ENCODE peak calls at places on chromosomes 5 and 9, in nine cellular contexts. M, C, F, Z, G, E, J, S and V are unnamed samples.

GRCh38 chr9:131885144-131885609 is 145.3 kb upstream of the RAPGEF1 start:
- DNase-seq in M (peak; percentile 53), C (no peak), F (no peak), Z (no peak), G (no peak), E (no peak), J (peak; percentile 46), S (no peak), V (peak; percentile 24)

GRCh38 chr5:175693746-175694145 is 35.9 kb downstream of the HRH2 start:
- DNase-seq in M (peak; percentile 52), C (no peak), F (no peak), Z (no peak), G (peak; percentile 36), E (no peak), J (no peak), S (no peak), V (no peak)

GRCh38 chr5:32195265-32195664 is 21.1 kb upstream of the GOLPH3 start:
- DNase-seq in M (peak; percentile 20), C (no peak), F (no peak), Z (no peak), G (no peak), E (no peak), J (no peak), S (no peak), V (no peak)

GRCh38 chr5:13478831-13479465 is 465.5 kb downstream of the DNAH5 start:
- DNase-seq in M (no peak), C (peak; percentile 7), F (no peak), Z (peak; percentile 60), G (no peak), E (no peak), J (no peak), S (no peak), V (peak; percentile 8)

GRCh38 chr9:13139641-13140171 is 139.8 kb downstream of the MPDZ start:
- DNase-seq in M (no peak), C (no peak), F (no peak), Z (no peak), G (no peak), E (peak; percentile 90), J (no peak), S (no peak), V (no peak)

GRCh38 chr5:78647411-78647818 is 1.2 kb downstream of the LHFPL2 start:
- DNase-seq in M (no peak), C (peak; percentile 25), F (no peak), Z (peak; percentile 33), G (peak; percentile 70), E (peak; percentile 53), J (no peak), S (no peak), V (no peak)

GRCh38 chr5:117463836-117464235 is 889.2 kb upstream of the SEMA6A start:
- DNase-seq in M (no peak), C (no peak), F (no peak), Z (no peak), G (no peak), E (peak; percentile 6), J (no peak), S (no peak), V (no peak)

GRCh38 chr9:14913366-14913765 is 3.1 kb upstream of the FREM1 start:
- DNase-seq in M (no peak), C (no peak), F (no peak), Z (no peak), G (no peak), E (no peak), J (no peak), S (no peak), V (no peak)

GRCh38 chr5:77972545-77973252 is 196.6 kb upstream of the TBCA start:
- DNase-seq in M (no peak), C (no peak), F (no peak), Z (no peak), G (no peak), E (no peak), J (no peak), S (no peak), V (no peak)

DNA sequence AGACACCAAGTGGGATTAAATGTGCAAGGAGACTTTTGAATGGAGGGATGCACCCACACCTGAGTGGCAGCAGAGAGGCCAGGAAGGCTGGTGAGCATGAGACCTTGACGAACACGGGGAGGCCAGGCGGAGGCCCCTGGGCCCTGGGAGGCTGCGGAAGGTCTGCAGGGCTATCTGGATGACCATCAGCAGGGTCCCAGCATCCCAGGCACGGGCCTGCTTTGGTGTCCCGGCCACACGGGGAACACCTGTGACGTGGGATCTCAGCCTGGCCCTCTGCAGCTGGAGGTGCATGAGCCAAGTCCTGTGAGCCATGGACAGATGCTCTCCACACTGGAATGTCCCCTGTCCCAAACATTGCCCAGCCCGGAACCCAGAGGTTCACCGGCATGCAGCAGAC is 174.0 kb upstream of the FOXD4L5 start:
- DNase-seq in M (no peak), C (no peak), F (no peak), Z (no peak), G (no peak), E (no peak), J (no peak), S (no peak), V (no peak)
- H3K9me3 ChIP-seq in M (no peaks in the 10 kb centered on the region), C (no peaks in the 10 kb centered on the region), F (no peaks in the 10 kb centered on the region), Z (no peaks in the 10 kb centered on the region), G (no peaks in the 10 kb centered on the region), E (no peaks in the 10 kb centered on the region), J (peaks cover 4% of the 10 kb centered on the region), S (no peaks in the 10 kb centered on the region), V (no peaks in the 10 kb centered on the region)

GRCh38 chr5:171157233-171157632 is 151.8 kb upstream of the TLX3 start:
- DNase-seq in M (no peak), C (no peak), F (no peak), Z (no peak), G (no peak), E (peak; percentile 10), J (no peak), S (no peak), V (no peak)

GRCh38 chr5:171155621-171156020 is 153.4 kb upstream of the TLX3 start:
- DNase-seq in M (no peak), C (no peak), F (no peak), Z (no peak), G (no peak), E (peak; percentile 33), J (no peak), S (no peak), V (no peak)

GRCh38 chr5:171149772-171150171 is 159.3 kb upstream of the TLX3 start:
- DNase-seq in M (no peak), C (no peak), F (no peak), Z (no peak), G (no peak), E (no peak), J (no peak), S (no peak), V (no peak)

GRCh38 chr5:171149333-171149732 is 159.7 kb upstream of the TLX3 start:
- DNase-seq in M (no peak), C (no peak), F (no peak), Z (no peak), G (no peak), E (no peak), J (no peak), S (no peak), V (no peak)

DNA sequence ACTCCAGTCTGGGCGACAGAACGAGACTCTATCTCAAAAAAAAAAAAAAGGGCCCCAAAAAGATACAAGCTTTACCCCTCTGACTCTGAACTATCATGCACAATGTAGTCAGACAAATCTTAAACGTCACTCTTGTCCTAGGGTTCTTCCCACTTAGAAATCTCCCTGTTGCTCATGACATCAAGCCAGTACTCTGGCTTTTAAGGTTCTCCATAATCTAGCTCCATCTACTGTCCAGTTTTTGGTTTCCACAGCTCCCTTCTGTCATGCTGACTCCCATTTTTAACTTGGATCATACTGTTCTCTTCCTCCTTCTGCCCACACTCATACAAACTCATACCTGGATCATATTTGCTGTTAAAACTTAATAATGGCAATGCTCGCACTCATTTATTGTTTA is 156.7 kb upstream of the TLX3 start:
- DNase-seq in M (no peak), C (no peak), F (no peak), Z (peak; percentile 38), G (no peak), E (peak; percentile 49), J (no peak), S (no peak), V (no peak)
- TF ChIP-seq CTCF in M (no peak), C (no peak), F (no peak), Z (peak; percentile 36), G (no peak), E (peak; percentile 45), J (no peak), S (no peak), V (no peak)

GRCh38 chr9:35726876-35727438 is 5.0 kb downstream of the TLN1 start:
- DNase-seq in M (peak; percentile 92), C (no peak), F (no peak), Z (peak; percentile 22), G (peak; percentile 62), E (peak; percentile 54), J (no peak), S (no peak), V (peak; percentile 38)
- H3K36me3 ChIP-seq in M (peaks cover 47% of the 10 kb centered on the region), C (peaks cover 4% of the 10 kb centered on the region), F (no peaks in the 10 kb centered on the region), Z (peaks cover 7% of the 10 kb centered on the region), G (no peaks in the 10 kb centered on the region), E (peaks cover 26% of the 10 kb centered on the region), J (peaks cover 32% of the 10 kb centered on the region), S (peaks cover 44% of the 10 kb centered on the region), V (peaks cover 44% of the 10 kb centered on the region)

GRCh38 chr9:133273098-133273497 is 1.9 kb downstream of the ABO start:
- DNase-seq in M (no peak), C (no peak), F (no peak), Z (no peak), G (no peak), E (no peak), J (no peak), S (no peak), V (no peak)

GRCh38 chr9:133273819-133274218 is 1.2 kb downstream of the ABO start:
- DNase-seq in M (no peak), C (no peak), F (no peak), Z (no peak), G (no peak), E (no peak), J (no peak), S (no peak), V (no peak)

GRCh38 chr9:133276001-133276884 is 1.2 kb upstream of the ABO start:
- DNase-seq in M (no peak), C (no peak), F (no peak), Z (no peak), G (no peak), E (no peak), J (no peak), S (no peak), V (no peak)

GRCh38 chr9:133275105-133276000 is at the start of gene ABO:
- DNase-seq in M (no peak), C (no peak), F (peak; percentile 82), Z (no peak), G (peak; percentile 79), E (no peak), J (no peak), S (peak; percentile 57), V (peak; percentile 44)

DNA sequence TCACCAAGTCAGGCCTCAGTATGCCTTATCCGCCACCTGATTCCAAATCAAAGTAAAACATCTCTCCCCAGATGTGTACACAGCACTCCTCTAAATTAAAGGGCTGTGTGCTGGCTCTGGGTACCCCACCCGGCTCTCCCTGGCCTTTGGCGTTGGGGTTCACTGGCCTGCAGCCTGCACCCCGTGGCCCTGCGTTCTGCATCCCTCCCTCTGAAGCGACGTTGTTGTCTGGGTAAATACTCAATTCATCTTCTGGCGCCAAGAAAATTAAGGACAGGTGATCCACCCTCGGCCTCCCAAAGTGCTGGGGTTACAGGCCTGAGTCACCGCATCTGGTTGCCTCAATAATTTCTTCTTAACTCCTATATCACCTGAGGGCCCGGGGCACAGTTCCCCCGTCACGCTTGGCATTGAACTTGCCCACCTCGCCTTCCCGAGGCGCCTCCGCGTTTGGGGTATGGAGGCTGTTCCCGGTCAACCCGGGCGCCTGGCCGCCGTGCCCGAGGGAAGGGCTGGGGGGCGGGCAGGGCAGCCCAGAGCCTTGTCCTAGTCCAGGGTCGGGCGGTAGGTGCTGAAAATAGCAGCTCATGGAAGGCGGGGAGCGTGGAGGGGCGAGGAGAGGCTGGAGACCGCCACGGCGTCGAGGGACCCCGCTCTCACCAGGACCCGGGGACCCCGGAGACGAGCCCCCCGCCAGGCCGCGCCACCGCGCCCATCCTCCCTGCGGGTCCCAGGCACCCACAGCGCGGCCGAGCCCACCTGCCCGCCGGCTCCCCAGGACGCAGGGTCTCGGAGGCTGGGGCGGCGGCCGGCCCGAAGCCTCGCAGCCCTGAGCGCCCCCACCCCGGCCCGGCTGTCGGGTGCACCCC is 531 bp downstream of the ABO start:
- DNase-seq in M (no peak), C (no peak), F (peak; percentile 59), Z (no peak), G (peak; percentile 65), E (no peak), J (no peak), S (no peak), V (no peak)
- H3K9me3 ChIP-seq in M (no peaks in the 10 kb centered on the region), C (no peaks in the 10 kb centered on the region), F (no peaks in the 10 kb centered on the region), Z (peaks cover 6% of the 10 kb centered on the region), G (peaks cover 3% of the 10 kb centered on the region), E (no peaks in the 10 kb centered on the region), J (peaks cover 8% of the 10 kb centered on the region), S (no peaks in the 10 kb centered on the region), V (no peaks in the 10 kb centered on the region)